ENCODE peak calls at places on chromosomes 6 and 20, in seven cellular contexts. E is adrenal gland; P is activated CD8-positive, alpha-beta memory T cell treated with anti-CD3 and anti-CD28 coated beads, Interleukin-2, amount 10 ng/mL, durations not matched to agents 7 days and 5 days; X is stimulated activated effector memory CD8-positive, alpha-beta T cell treated with anti-CD3 and anti-CD28 coated beads, Interleukin-12 subunit alpha, Interleukin-12 subunit beta, amount 100 ng/mL, for 72 hours; R is NCI-H345; N is tibial artery; J is G401. T is an unnamed sample.

GRCh38 chr20:39538317-39538716 is 576.2 kb downstream of the DHX35 start:
- DNase-seq in P (no peak), J (no peak), X (no peak), R (no peak), E (no peak), N (no peak), T (no peak)

GRCh38 chr6:155341130-155341828 is 27.0 kb upstream of the TFB1M start:
- DNase-seq in E (no peak), P (no peak), N (no peak), X (no peak), J (no peak), R (no peak), T (no peak)

GRCh38 chr6:1781152-1781848 is 171.6 kb downstream of the FOXC1 start:
- DNase-seq in R (no peak), N (no peak), J (no peak), X (no peak), P (no peak), E (no peak), T (no peak)

GRCh38 chr20:53202781-53203180 is 230.6 kb downstream of the TSHZ2 start:
- DNase-seq in J (no peak), X (no peak), R (peak), E (no peak), N (no peak), P (no peak), T (no peak)

GRCh38 chr20:61353261-61353995 is 101.4 kb downstream of the CDH4 start:
- DNase-seq in X (no peak), E (no peak), J (no peak), R (no peak), N (no peak), P (no peak), T (no peak)

GRCh38 chr6:53469163-53469562 is 75.7 kb downstream of the GCLC start:
- DNase-seq in X (no peak), P (no peak), E (no peak), N (no peak), R (no peak), J (no peak), T (no peak)

GRCh38 chr6:1700283-1700967 is 90.7 kb downstream of the FOXC1 start:
- DNase-seq in P (no peak), J (no peak), R (no peak), N (no peak), E (no peak), X (no peak), T (no peak)

GRCh38 chr6:148471624-148472494 is 129.2 kb downstream of the SASH1 start:
- DNase-seq in P (no peak), N (no peak), R (no peak), X (no peak), E (no peak), J (no peak), T (no peak)

GRCh38 chr6:85810558-85810957 is 167.9 kb upstream of the SYNCRIP start:
- DNase-seq in X (no peak), R (no peak), E (no peak), N (no peak), P (no peak), J (no peak), T (no peak)

GRCh38 chr20:3297096-3297411 is 58.1 kb upstream of the SLC4A11 start:
- DNase-seq in J (no peak), N (no peak), X (no peak), E (no peak), P (no peak), R (no peak), T (no peak)

GRCh38 chr20:16369441-16369840 is 203.8 kb downstream of the KIF16B start:
- DNase-seq in N (no peak), E (no peak), X (no peak), R (no peak), J (no peak), P (no peak), T (no peak)

GRCh38 chr6:26103770-26104456 is 16.7 kb downstream of the HFE start:
- DNase-seq in X (peak), E (peak), P (peak), N (peak), J (peak), R (peak), T (peak)

GRCh38 chr6:125682939-125683338 is 66.5 kb upstream of the HEY2 start:
- DNase-seq in R (no peak), P (no peak), N (no peak), J (no peak), X (no peak), E (no peak), T (no peak)

GRCh38 chr6:170282512-170283158 is 8.2 kb downstream of the DLL1 start:
- DNase-seq in N (no peak), P (no peak), X (no peak), J (no peak), E (no peak), R (no peak), T (no peak)

GRCh38 chr6:152954443-152954842 is 28.4 kb downstream of the FBXO5 start:
- DNase-seq in E (no peak), R (no peak), P (no peak), N (no peak), J (no peak), X (no peak), T (no peak)

GRCh38 chr20:37506166-37506725 is 14.8 kb upstream of the NNAT start:
- DNase-seq in R (no peak), E (no peak), N (no peak), P (no peak), X (no peak), J (no peak), T (no peak)

GRCh38 chr6:84645563-84646266 is 118.7 kb downstream of the TBX18 start:
- DNase-seq in J (no peak), N (no peak), P (no peak), X (no peak), E (no peak), R (no peak), T (no peak)

T was measured in ascending aorta.